ENCODE peak calls at places on chromosomes 11 and 22, in four cellular contexts. F, S, K and E are unnamed samples.

GRCh38 chr11:123166095-123166559 is 28.9 kb downstream of the CLMP start:
- DNase-seq in F (peak; percentile 58), S (peak; percentile 75), K (no peak), E (peak; percentile 73)

GRCh38 chr11:125224391-125225015 is 60.0 kb downstream of the PKNOX2 start:
- DNase-seq in K (no peak), S (peak; percentile 50), F (no peak), E (peak; percentile 47)

GRCh38 chr11:60858731-60859464 is 3.1 kb upstream of the PTGDR2 start:
- DNase-seq in K (no peak), S (no peak), F (no peak), E (no peak)

GRCh38 chr11:112221263-112221835 is 4.9 kb upstream of the PTS start:
- DNase-seq in S (no peak), K (no peak), F (no peak), E (no peak)

GRCh38 chr11:75888391-75888790 is 73.4 kb downstream of the UVRAG start:
- DNase-seq in K (no peak), F (no peak), S (no peak), E (no peak)

GRCh38 chr11:73225001-73225686 is 7.1 kb downstream of the P2RY2 start:
- DNase-seq in K (no peak), F (no peak), S (peak; percentile 4), E (no peak)

GRCh38 chr11:67415501-67416304 is at the start of gene CARNS1:
- DNase-seq in F (no peak), S (no peak), K (peak; percentile 86), E (no peak)

GRCh38 chr11:28017816-28018215 is 90.1 kb downstream of the KIF18A start:
- DNase-seq in S (no peak), K (no peak), F (no peak), E (no peak)

GRCh38 chr11:34558673-34559072 is 45.1 kb upstream of the ELF5 start:
- DNase-seq in S (no peak), K (no peak), F (no peak), E (no peak)

GRCh38 chr22:30606455-30607299 is at the start of gene TCN2:
- DNase-seq in K (peak; percentile 84), S (peak; percentile 65), F (peak; percentile 86), E (peak; percentile 86)
- H3K4me1 ChIP-seq in K (peaks cover 17% of the 10 kb centered on the region), S (peaks cover 14% of the 10 kb centered on the region), F (peaks cover 36% of the 10 kb centered on the region), E (no peaks in the 10 kb centered on the region)

DNA sequence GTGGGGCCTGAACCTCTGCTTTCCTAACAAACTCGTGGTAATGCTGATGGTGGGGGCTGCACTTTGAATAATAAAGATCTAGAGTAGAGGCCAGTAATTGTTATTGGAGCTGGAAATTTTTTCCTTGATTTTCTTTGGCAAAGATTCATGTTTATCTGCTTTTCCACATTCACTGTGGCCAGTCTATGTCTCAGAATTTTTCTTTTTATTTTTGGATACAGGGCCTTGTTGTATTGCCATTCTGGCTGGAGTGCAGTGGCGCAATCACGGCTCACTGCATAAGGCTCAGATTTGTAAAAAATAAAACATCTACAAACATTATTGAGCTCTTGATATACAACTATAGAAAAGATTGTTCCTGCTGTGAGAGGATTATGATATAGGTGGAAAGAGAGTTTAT is 1.6 kb downstream of the TMEM135 start:
- DNase-seq in S (no peak), K (no peak), F (no peak), E (peak; percentile 76)
- H3K4me1 ChIP-seq in S (no peaks in the 10 kb centered on the region), K (peaks cover 9% of the 10 kb centered on the region), F (peaks cover 4% of the 10 kb centered on the region), E (peaks cover 2% of the 10 kb centered on the region)

DNA sequence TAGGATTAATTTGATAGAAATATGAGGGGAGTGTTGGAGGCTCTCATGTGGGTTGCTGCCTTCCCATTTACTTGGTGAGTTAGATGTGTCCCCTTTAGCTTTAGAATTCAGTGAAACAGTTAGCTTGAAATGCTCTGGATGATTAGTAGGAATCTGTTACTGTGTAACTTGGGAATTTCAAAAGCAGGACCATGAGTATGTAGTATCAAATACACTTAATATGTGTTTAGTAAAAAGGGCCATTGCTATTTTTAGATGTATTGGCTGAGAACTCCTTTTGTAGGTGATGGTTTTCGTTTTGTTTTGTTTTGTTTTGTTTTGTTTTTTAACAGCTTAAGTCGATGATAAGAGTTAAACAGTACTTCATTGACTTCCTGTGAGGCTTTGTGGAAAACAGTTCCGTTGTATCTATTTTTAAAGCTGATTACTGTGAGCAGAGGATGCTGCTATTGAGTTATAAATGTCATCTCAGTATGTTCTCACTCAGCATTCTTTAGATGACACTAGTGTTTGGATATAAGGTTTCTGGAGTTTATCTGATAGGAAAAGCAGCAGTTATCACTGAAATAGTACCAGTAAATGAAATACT is 53.5 kb downstream of the MCAM start:
- DNase-seq in K (no peak), S (no peak), F (no peak), E (no peak)
- H3K4me1 ChIP-seq in K (peaks cover 3% of the 10 kb centered on the region), S (no peaks in the 10 kb centered on the region), F (peaks cover 4% of the 10 kb centered on the region), E (no peaks in the 10 kb centered on the region)

DNA sequence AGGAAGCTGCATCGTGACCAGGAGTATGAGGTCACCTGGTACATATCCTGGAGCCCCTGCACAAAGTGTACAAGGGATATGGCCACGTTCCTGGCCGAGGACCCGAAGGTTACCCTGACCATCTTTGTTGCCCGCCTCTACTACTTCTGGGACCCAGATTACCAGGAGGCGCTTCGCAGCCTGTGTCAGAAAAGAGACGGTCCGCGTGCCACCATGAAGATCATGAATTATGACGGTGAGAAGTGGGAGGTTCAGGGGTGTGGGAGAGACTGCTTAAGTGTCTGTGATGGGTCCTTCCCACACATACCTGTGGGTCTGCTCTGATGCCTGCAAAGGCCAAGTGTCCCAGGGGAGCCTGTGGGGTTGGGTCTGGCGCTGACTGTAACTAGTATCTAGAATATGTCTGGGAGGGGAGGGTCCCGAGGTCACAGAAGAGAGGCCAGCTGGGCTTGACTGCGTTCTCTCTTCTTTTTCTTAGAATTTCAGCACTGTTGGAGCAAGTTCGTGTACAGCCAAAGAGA is 4.0 kb downstream of the APOBEC3G start:
- DNase-seq in S (no peak), K (no peak), F (no peak), E (no peak)
- H3K4me1 ChIP-seq in S (peaks cover 10% of the 10 kb centered on the region), K (no peaks in the 10 kb centered on the region), F (peaks cover 6% of the 10 kb centered on the region), E (no peaks in the 10 kb centered on the region)